ENCODE peak calls at places on chromosomes 3 and 15, in nine cellular contexts. Q, L, A, M, K, U, G, D and Y are unnamed samples.

GRCh38 chr15:47773163-47773562 is 55.9 kb downstream of the SEMA6D start:
- DNase-seq in Q (no peak), L (no peak), A (peak), M (no peak), K (no peak), U (no peak), G (no peak), D (no peak), Y (no peak)

GRCh38 chr15:68310178-68310810 is 32.7 kb downstream of the FEM1B start:
- DNase-seq in Q (no peak), L (no peak), A (no peak), M (peak), K (no peak), U (no peak), G (no peak), D (no peak), Y (no peak)

GRCh38 chr15:89514596-89515406 is 18.4 kb upstream of the RHCG start:
- DNase-seq in Q (no peak), L (no peak), A (no peak), M (no peak), K (peak), U (no peak), G (peak), D (no peak), Y (no peak)

GRCh38 chr3:158731525-158731924 is 732 bp downstream of the RARRES1 start:
- DNase-seq in Q (no peak), L (no peak), A (no peak), M (no peak), K (no peak), U (no peak), G (no peak), D (no peak), Y (no peak)

GRCh38 chr3:88462241-88462640 is 312.5 kb downstream of the C3orf38 start:
- DNase-seq in Q (no peak), L (no peak), A (no peak), M (no peak), K (no peak), U (no peak), G (no peak), D (no peak), Y (no peak)

GRCh38 chr3:64187065-64187959 is 38.0 kb downstream of the PRICKLE2 start:
- DNase-seq in Q (no peak), L (peak), A (peak), M (peak), K (peak), U (no peak), G (peak), D (no peak), Y (no peak)

GRCh38 chr3:174955513-174956001 is 96.4 kb downstream of the NAALADL2 start:
- DNase-seq in Q (no peak), L (no peak), A (peak), M (no peak), K (peak), U (no peak), G (no peak), D (no peak), Y (no peak)

GRCh38 chr3:157129782-157130137 is 30.2 kb downstream of the CCNL1 start:
- DNase-seq in Q (no peak), L (no peak), A (peak), M (no peak), K (peak), U (no peak), G (peak), D (no peak), Y (peak)

GRCh38 chr3:112302881-112303761 is 9.1 kb upstream of the SLC9C1 start:
- DNase-seq in Q (no peak), L (no peak), A (no peak), M (no peak), K (no peak), U (no peak), G (no peak), D (no peak), Y (peak)

GRCh38 chr3:51392301-51393095 is 1.4 kb downstream of the RBM15B start:
- DNase-seq in Q (no peak), L (no peak), A (no peak), M (no peak), K (no peak), U (no peak), G (no peak), D (no peak), Y (no peak)

GRCh38 chr3:117346878-117347277 is 637.3 kb downstream of the TUSC7 start:
- DNase-seq in Q (no peak), L (no peak), A (no peak), M (no peak), K (no peak), U (no peak), G (no peak), D (no peak), Y (no peak)

GRCh38 chr15:71782447-71783165 is 27.7 kb upstream of the NR2E3 start:
- DNase-seq in Q (no peak), L (no peak), A (no peak), M (no peak), K (no peak), U (no peak), G (no peak), D (no peak), Y (no peak)

GRCh38 chr3:15440891-15441290 is 13.5 kb downstream of the EAF1 start:
- DNase-seq in Q (no peak), L (no peak), A (no peak), M (no peak), K (no peak), U (no peak), G (no peak), D (no peak), Y (no peak)

GRCh38 chr15:65087873-65088642 is 11.5 kb downstream of the KBTBD13 start:
- DNase-seq in Q (no peak), L (no peak), A (no peak), M (peak), K (no peak), U (no peak), G (no peak), D (no peak), Y (no peak)

GRCh38 chr3:37456270-37456708 is 281.9 kb upstream of the LRRFIP2 start:
- DNase-seq in Q (no peak), L (no peak), A (peak), M (peak), K (no peak), U (no peak), G (peak), D (no peak), Y (no peak)

GRCh38 chr3:80000022-80000421 is 232.2 kb upstream of the ROBO1 start:
- DNase-seq in Q (no peak), L (no peak), A (no peak), M (no peak), K (no peak), U (no peak), G (no peak), D (no peak), Y (no peak)

GRCh38 chr3:27576171-27576570 is 92.0 kb upstream of the SLC4A7 start:
- DNase-seq in Q (no peak), L (no peak), A (peak), M (no peak), K (no peak), U (no peak), G (no peak), D (no peak), Y (no peak)

GRCh38 chr3:60399861-60400845 is 851.1 kb downstream of the FHIT start:
- DNase-seq in Q (no peak), L (peak), A (peak), M (no peak), K (peak), U (no peak), G (peak), D (no peak), Y (no peak)

GRCh38 chr3:196177967-196178366 is 33.2 kb downstream of the ZDHHC19 start:
- DNase-seq in Q (no peak), L (no peak), A (no peak), M (no peak), K (no peak), U (no peak), G (no peak), D (no peak), Y (no peak)

GRCh38 chr3:45225465-45226205 is 452 bp downstream of the TMEM158 start:
- DNase-seq in Q (peak), L (no peak), A (peak), M (no peak), K (no peak), U (peak), G (peak), D (peak), Y (peak)

GRCh38 chr3:148309390-148310035 is 388.2 kb upstream of the AGTR1 start:
- DNase-seq in Q (no peak), L (no peak), A (peak), M (no peak), K (peak), U (no peak), G (peak), D (no peak), Y (peak)

GRCh38 chr3:38588276-38588971 is 61.1 kb downstream of the SCN5A start:
- DNase-seq in Q (no peak), L (no peak), A (peak), M (peak), K (no peak), U (no peak), G (no peak), D (no peak), Y (no peak)

GRCh38 chr3:32487781-32488526 is 14.7 kb downstream of the CMTM6 start:
- DNase-seq in Q (no peak), L (no peak), A (no peak), M (no peak), K (no peak), U (no peak), G (no peak), D (no peak), Y (no peak)

GRCh38 chr3:29718661-29719065 is 437.8 kb downstream of the RBMS3 start:
- DNase-seq in Q (no peak), L (no peak), A (peak), M (no peak), K (no peak), U (no peak), G (peak), D (no peak), Y (no peak)

GRCh38 chr3:135908225-135908624 is 57.3 kb upstream of the PPP2R3A start:
- DNase-seq in Q (no peak), L (no peak), A (peak), M (no peak), K (peak), U (no peak), G (peak), D (no peak), Y (no peak)

GRCh38 chr3:77296527-77296926 is 256.6 kb downstream of the ROBO2 start:
- DNase-seq in Q (no peak), L (no peak), A (peak), M (no peak), K (no peak), U (no peak), G (no peak), D (no peak), Y (no peak)